ENCODE peak calls at places on chromosomes 13 and 19, in eight cellular contexts. T is transverse colon; N is stimulated activated CD8-positive, alpha-beta memory T cell treated with anti-CD3 and anti-CD28 coated beads, Interleukin-4, amount 100 ng/mL, for 1 hour; L is lung microvascular endothelial cell; E is activated naive CD8-positive, alpha-beta T cell treated with anti-CD3 and anti-CD28 coated beads for 36 hours; F is fibroblast of villous mesenchyme; U is ovary; R is HEK293T. G is an unnamed sample.

GRCh38 chr19:2630352-2631001 is 72.0 kb downstream of the GNG7 start:
- DNase-seq in E (no peak), U (no peak), L (no peak), N (no peak), F (no peak), R (no peak), T (no peak), G (no peak)

GRCh38 chr13:112444416-112445399 is 68.6 kb downstream of the SPACA7 start:
- DNase-seq in T (no peak), N (no peak), F (no peak), U (no peak), L (no peak), E (no peak), R (no peak), G (no peak)

GRCh38 chr19:54364775-54365257 is at the start of gene LAIR1:
- DNase-seq in N (no peak), F (no peak), E (peak), R (no peak), T (peak), U (no peak), L (no peak), G (no peak)

GRCh38 chr13:20482275-20482761 is 43.3 kb downstream of the CRYL1 start:
- DNase-seq in R (peak), L (no peak), E (no peak), F (peak), U (no peak), N (no peak), T (no peak), G (no peak)

GRCh38 chr19:51030631-51031030 is 4.2 kb downstream of the KLK12 start:
- DNase-seq in F (no peak), L (no peak), N (no peak), R (no peak), E (no peak), U (no peak), T (no peak), G (no peak)

GRCh38 chr19:46762245-46762890 is 16.1 kb upstream of the STRN4 start:
- DNase-seq in T (no peak), N (no peak), F (no peak), L (no peak), R (no peak), E (no peak), U (no peak), G (no peak)

GRCh38 chr19:32669205-32669785 is 5.7 kb downstream of the ANKRD27 start:
- DNase-seq in N (no peak), E (no peak), L (no peak), T (no peak), U (no peak), F (peak), R (no peak), G (peak)

GRCh38 chr13:44866512-44866911 is 122.8 kb downstream of the NUFIP1 start:
- DNase-seq in L (no peak), N (no peak), R (no peak), F (no peak), T (no peak), E (no peak), U (no peak), G (no peak)

GRCh38 chr13:45242070-45242469 is 41.2 kb upstream of the KCTD4 start:
- DNase-seq in F (peak), T (peak), E (no peak), R (no peak), L (peak), U (no peak), N (no peak), G (no peak)